ENCODE peak calls at places on chromosomes 1 and 21, in four cellular contexts. D is AG04450, X is neural crest cell, S is mesothelial cell of epicardium. J is an unnamed sample.
A peak's percentile ranks its signal among the peaks of the same experiment; 100 is the strongest.

GRCh38 chr1:9439074-9439761 is 100.0 kb upstream of the SLC25A33 start:
- DNase-seq in X (no peak), S (no peak), D (no peak), J (no peak)

GRCh38 chr1:31793586-31794285 is 22.1 kb downstream of the SPOCD1 start:
- DNase-seq in X (no peak), D (no peak), S (peak; percentile 27), J (no peak)

GRCh38 chr1:39657923-39658485 is 13.9 kb downstream of the NT5C1A start:
- DNase-seq in X (peak; percentile 72), D (peak; percentile 23), S (peak; percentile 59), J (peak; percentile 43)

GRCh38 chr1:153494976-153495535 is 34.6 kb upstream of the S100A7 start:
- DNase-seq in D (peak; percentile 29), X (peak; percentile 97), S (peak; percentile 94), J (peak; percentile 46)

GRCh38 chr1:77891200-77891599 is 2.8 kb downstream of the NEXN start:
- DNase-seq in D (no peak), S (no peak), X (no peak), J (no peak)

GRCh38 chr1:160374701-160375443 is 8.0 kb downstream of the NHLH1 start:
- DNase-seq in D (no peak), X (no peak), S (no peak), J (peak; percentile 37)

GRCh38 chr21:45899317-45900033 is 82.1 kb upstream of the COL6A1 start:
- DNase-seq in X (no peak), D (no peak), S (no peak), J (no peak)

GRCh38 chr1:24926596-24927249 is 3.4 kb downstream of the RUNX3 start:
- DNase-seq in X (no peak), S (no peak), D (no peak), J (no peak)

GRCh38 chr1:229938571-229938970 is 128.5 kb upstream of the GALNT2 start:
- DNase-seq in D (no peak), S (no peak), X (no peak), J (no peak)

GRCh38 chr1:5637171-5637570 is 355.1 kb downstream of the NPHP4 start:
- DNase-seq in D (no peak), S (peak; percentile 28), X (no peak), J (peak; percentile 31)

GRCh38 chr1:154994269-154994977 is 1.0 kb downstream of the LENEP start:
- DNase-seq in D (no peak), S (no peak), X (no peak), J (no peak)

GRCh38 chr21:20207335-20207734 is 790.9 kb upstream of the NCAM2 start:
- DNase-seq in X (no peak), D (no peak), S (no peak), J (no peak)

GRCh38 chr1:65467536-65467935 is 47.1 kb downstream of the LEPR start:
- DNase-seq in S (no peak), X (peak; percentile 36), D (no peak), J (no peak)

DNA sequence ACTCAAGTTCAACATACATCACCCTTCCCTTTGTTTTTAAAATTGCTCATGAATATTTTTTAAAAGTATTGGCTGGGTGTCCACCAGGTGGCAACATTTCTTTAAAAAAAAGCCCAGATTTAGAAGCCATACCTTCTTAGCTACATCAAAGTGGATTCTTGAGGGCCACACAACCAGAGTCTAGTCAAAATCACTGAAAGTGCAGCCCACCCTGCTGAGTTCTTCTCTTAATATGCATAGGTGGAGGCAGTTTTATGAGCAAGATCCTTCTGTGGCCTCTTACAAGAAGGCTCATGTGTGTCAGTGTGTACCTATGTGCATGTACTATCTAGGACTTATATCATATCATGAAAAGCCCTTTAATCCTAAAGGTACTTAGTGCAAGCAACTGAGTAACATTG is 16.9 kb upstream of the GNG12 start:
- DNase-seq in X (peak; percentile 7), S (no peak), D (no peak), J (no peak)
- TF ChIP-seq CTCF in X (peak; percentile 76), S (peak; percentile 81), D (peak; percentile 61), J (no peak)

GRCh38 chr1:236342403-236343245 is 51.5 kb upstream of the EDARADD start:
- DNase-seq in S (no peak), X (no peak), D (no peak), J (no peak)

GRCh38 chr1:236343246-236343862 is 50.7 kb upstream of the EDARADD start:
- DNase-seq in S (no peak), X (no peak), D (no peak), J (no peak)

GRCh38 chr1:236348071-236348470 is 46.0 kb upstream of the EDARADD start:
- DNase-seq in D (no peak), S (peak; percentile 36), X (no peak), J (no peak)

GRCh38 chr1:236341298-236341697 is 52.8 kb upstream of the EDARADD start:
- DNase-seq in S (no peak), X (no peak), D (no peak), J (no peak)

DNA sequence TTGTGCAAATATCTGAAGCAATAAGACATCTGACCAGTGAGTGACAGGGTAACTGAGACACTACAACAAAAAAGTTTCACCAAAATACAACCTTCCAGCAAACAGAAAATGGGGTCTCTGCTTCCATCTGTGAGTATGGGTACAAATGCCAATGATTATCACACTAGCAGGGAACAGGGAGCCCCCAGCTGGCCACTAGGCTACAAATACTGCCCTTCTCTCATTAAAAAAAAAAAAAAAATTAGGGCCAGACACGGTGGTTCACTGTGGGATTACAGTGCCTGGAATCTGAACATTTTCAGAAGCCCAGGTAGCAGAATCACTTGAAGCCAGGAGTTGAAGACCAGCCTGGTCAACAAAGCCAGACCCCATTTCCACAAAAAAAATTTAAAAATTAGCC is 48.4 kb upstream of the EDARADD start:
- DNase-seq in X (no peak), D (no peak), S (no peak), J (no peak)
- TF ChIP-seq CTCF in X (peak; percentile 42), D (peak; percentile 24), S (no peak), J (no peak)

GRCh38 chr1:109239580-109240068 is 9.7 kb upstream of the CELSR2 start:
- DNase-seq in D (no peak), S (no peak), X (no peak), J (no peak)
- TF ChIP-seq CTCF in D (peak; percentile 66), S (peak; percentile 20), X (peak; percentile 68), J (peak; percentile 37)

GRCh38 chr1:198109316-198109715 is 47.5 kb upstream of the NEK7 start:
- DNase-seq in S (no peak), D (no peak), X (no peak), J (no peak)

GRCh38 chr1:198105185-198105584 is 51.6 kb upstream of the NEK7 start:
- DNase-seq in D (no peak), S (no peak), X (no peak), J (no peak)

GRCh38 chr1:198107041-198107440 is 49.8 kb upstream of the NEK7 start:
- DNase-seq in X (no peak), D (no peak), S (no peak), J (no peak)

GRCh38 chr1:198108646-198109045 is 48.2 kb upstream of the NEK7 start:
- DNase-seq in D (no peak), S (no peak), X (no peak), J (no peak)

GRCh38 chr1:198106007-198106406 is 50.8 kb upstream of the NEK7 start:
- DNase-seq in X (no peak), D (no peak), S (no peak), J (no peak)
- TF ChIP-seq CTCF in X (no peak), D (no peak), S (no peak), J (no peak)

DNA sequence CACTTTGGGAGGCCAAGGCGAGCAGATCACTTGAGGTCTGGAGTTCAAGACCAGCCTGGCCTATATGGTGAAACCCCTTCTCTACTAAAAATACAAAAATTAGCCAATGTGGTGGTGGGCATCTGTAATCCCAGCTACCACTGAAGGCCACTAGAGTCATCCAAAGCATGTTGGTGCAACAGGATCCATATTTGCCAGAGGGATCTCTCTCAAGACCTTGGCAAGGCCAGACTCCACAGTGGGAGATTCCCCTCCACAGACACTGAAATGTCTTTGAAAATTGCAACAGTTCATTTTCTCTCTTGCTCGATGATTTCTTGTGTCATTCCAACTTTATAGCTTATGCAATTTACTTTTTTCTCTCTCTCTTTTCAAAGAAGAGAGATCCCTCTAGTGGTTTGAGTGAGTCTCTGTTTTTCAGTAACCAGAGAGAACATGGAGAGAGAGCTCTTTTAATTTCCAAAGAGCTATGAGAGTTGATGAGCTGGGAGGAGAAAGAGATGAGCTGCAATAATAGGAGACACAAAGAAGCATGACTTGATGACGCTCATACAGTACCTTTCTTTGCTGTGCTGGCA is 176.8 kb upstream of the USP25 start:
- DNase-seq in S (no peak), X (no peak), D (no peak), J (no peak)
- TF ChIP-seq CTCF in S (no peak), X (peak; percentile 65), D (peak; percentile 46), J (peak; percentile 71)

DNA sequence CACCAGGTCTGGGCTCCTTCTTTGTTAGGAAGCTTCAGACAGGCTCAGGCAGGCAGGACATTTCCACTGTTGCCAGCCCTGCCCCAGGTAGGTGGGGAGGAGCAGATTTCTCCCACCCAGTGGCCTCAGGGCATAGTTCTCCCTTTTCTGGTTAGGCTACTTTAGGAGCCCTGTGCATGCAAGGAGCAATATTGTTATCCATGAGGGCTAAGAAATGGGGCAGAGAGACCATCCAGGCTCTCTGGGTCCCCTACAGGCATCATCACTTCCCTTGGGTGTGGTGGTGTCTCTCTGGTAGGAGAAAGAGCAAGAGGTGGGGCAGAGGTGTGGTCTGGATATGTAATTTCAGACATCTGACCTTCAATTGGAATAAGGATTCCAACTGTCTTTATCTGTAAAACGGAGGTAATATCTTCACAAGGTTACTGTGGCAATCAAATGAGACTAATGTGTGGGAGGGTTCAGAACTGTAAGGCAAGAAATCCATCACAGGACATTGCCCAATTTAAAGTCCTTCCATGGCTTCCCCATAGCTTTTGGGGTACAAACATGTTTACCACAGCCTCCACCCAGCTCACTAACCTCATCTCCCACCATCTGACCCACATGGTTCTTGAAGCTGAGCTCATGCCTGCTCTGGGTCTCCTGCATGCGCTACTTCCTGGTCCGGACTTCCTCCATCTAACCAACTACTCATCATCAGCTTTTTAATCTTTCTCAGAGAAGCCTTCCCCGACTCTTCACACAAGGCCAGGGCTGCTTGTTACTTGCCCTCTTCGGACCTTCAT is 26.1 kb downstream of the PCAT6 start:
- DNase-seq in D (no peak), S (no peak), X (no peak), J (no peak)
- TF ChIP-seq CTCF in D (no peak), S (no peak), X (no peak), J (no peak)

DNA sequence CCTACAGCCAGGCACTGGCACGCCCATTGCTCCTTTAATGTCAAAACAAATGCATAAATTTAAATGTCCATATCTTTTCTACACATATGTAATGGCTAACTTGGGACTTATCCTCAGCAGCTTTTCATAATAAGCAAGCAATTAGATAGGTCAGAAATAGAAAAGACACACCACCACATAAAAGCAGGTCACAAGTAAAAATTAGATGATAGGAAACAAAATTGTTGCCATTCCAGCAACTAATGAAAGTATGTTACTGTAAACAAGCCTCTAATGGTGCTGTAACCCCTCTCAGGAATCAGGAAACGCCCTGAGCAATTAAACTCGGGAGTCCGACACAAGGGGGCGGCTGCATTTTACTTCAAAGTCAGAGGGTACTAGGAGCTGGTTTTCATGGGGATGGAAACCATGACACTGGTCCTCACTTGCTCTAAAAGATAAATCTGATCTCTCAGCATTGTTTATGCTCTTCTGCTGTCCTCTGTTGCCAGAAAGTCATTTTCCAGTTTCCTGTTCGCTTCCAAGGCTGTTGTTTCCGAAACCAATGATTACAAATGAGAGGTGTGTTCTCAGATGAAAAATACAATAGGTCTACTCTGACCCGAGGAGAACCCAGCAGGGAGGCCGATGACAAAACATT is 93.4 kb downstream of the TGFBR3 start:
- DNase-seq in S (no peak), X (no peak), D (no peak), J (no peak)
- TF ChIP-seq CTCF in S (no peak), X (no peak), D (no peak), J (no peak)